ENCODE peak calls at places on chromosomes 16 and 17, in ten cellular contexts. G, U, F, H, B, C, Z, W, A and T are unnamed samples.

GRCh38 chr16:15843635-15844279 is 13.1 kb downstream of the MYH11 start:
- DNase-seq in G (no peak), U (no peak), F (no peak), H (peak), B (no peak), C (no peak), Z (no peak), W (no peak), A (no peak), T (no peak)

GRCh38 chr16:72560617-72561016 is 388.7 kb upstream of the PMFBP1 start:
- DNase-seq in G (no peak), U (no peak), F (peak), H (no peak), B (no peak), C (no peak), Z (no peak), W (peak), A (no peak), T (no peak)

GRCh38 chr16:25066747-25067631 is 44.6 kb upstream of the LCMT1 start:
- DNase-seq in G (peak), U (peak), F (peak), H (no peak), B (peak), C (peak), Z (peak), W (peak), A (peak), T (peak)

GRCh38 chr17:951388-952132 is 28.0 kb downstream of the NXN start:
- DNase-seq in G (no peak), U (no peak), F (no peak), H (peak), B (no peak), C (no peak), Z (peak), W (peak), A (no peak), T (peak)

GRCh38 chr16:87823146-87823929 is 46.0 kb downstream of the SLC7A5 start:
- DNase-seq in G (no peak), U (no peak), F (no peak), H (no peak), B (no peak), C (peak), Z (no peak), W (no peak), A (no peak), T (no peak)

GRCh38 chr17:45322168-45322567 is 5.3 kb upstream of the MAP3K14 start:
- DNase-seq in G (no peak), U (no peak), F (no peak), H (no peak), B (no peak), C (no peak), Z (no peak), W (no peak), A (no peak), T (no peak)

GRCh38 chr16:4226251-4227039 is 15.4 kb downstream of the SRL start:
- DNase-seq in G (no peak), U (no peak), F (no peak), H (no peak), B (no peak), C (no peak), Z (no peak), W (no peak), A (no peak), T (no peak)

GRCh38 chr17:81097943-81098308 is 63.0 kb downstream of the BAIAP2 start:
- DNase-seq in G (no peak), U (no peak), F (no peak), H (peak), B (no peak), C (no peak), Z (peak), W (peak), A (peak), T (no peak)

GRCh38 chr16:84874004-84874435 is 54.2 kb downstream of the CRISPLD2 start:
- DNase-seq in G (no peak), U (no peak), F (peak), H (no peak), B (no peak), C (no peak), Z (no peak), W (no peak), A (no peak), T (no peak)

GRCh38 chr17:64679710-64680216 is 17.7 kb upstream of the SMURF2 start:
- DNase-seq in G (no peak), U (no peak), F (no peak), H (peak), B (peak), C (no peak), Z (peak), W (no peak), A (no peak), T (peak)

GRCh38 chr17:75810216-75810615 is 25.6 kb downstream of the UNK start:
- DNase-seq in G (no peak), U (no peak), F (no peak), H (no peak), B (no peak), C (no peak), Z (no peak), W (no peak), A (peak), T (no peak)

GRCh38 chr17:19713462-19713861 is 2.9 kb downstream of the SLC47A2 start:
- DNase-seq in G (no peak), U (no peak), F (peak), H (no peak), B (no peak), C (no peak), Z (no peak), W (no peak), A (no peak), T (no peak)

GRCh38 chr17:1180958-1181768 is 1.4 kb upstream of the ABR start:
- DNase-seq in G (no peak), U (no peak), F (peak), H (no peak), B (no peak), C (no peak), Z (no peak), W (peak), A (no peak), T (no peak)

GRCh38 chr17:67491009-67491677 is 114.1 kb downstream of the PITPNC1 start:
- DNase-seq in G (no peak), U (no peak), F (no peak), H (peak), B (peak), C (no peak), Z (peak), W (peak), A (peak), T (peak)

GRCh38 chr17:65515959-65516948 is 45.2 kb downstream of the AXIN2 start:
- DNase-seq in G (no peak), U (no peak), F (no peak), H (no peak), B (no peak), C (no peak), Z (no peak), W (no peak), A (no peak), T (no peak)

GRCh38 chr16:20910781-20911321 is 10.3 kb downstream of the LYRM1 start:
- DNase-seq in G (no peak), U (no peak), F (no peak), H (peak), B (peak), C (no peak), Z (peak), W (peak), A (no peak), T (no peak)

GRCh38 chr17:12605222-12605621 is 60.5 kb upstream of the MYOCD start:
- DNase-seq in G (no peak), U (no peak), F (no peak), H (peak), B (no peak), C (no peak), Z (no peak), W (no peak), A (peak), T (no peak)

GRCh38 chr17:31902693-31903092 is 1.2 kb upstream of the UTP6 start:
- DNase-seq in G (no peak), U (no peak), F (no peak), H (no peak), B (no peak), C (no peak), Z (no peak), W (no peak), A (no peak), T (no peak)

GRCh38 chr17:50135316-50136095 is 5.5 kb upstream of the SAMD14 start:
- DNase-seq in G (no peak), U (no peak), F (no peak), H (no peak), B (no peak), C (no peak), Z (no peak), W (no peak), A (no peak), T (no peak)

GRCh38 chr16:12271006-12271405 is 294.5 kb downstream of the SNX29 start:
- DNase-seq in G (no peak), U (no peak), F (no peak), H (peak), B (no peak), C (no peak), Z (no peak), W (peak), A (no peak), T (peak)

GRCh38 chr17:82693168-82693867 is 5.2 kb downstream of the RAB40B start:
- DNase-seq in G (no peak), U (no peak), F (no peak), H (no peak), B (no peak), C (no peak), Z (no peak), W (no peak), A (no peak), T (no peak)

GRCh38 chr16:49350265-49351103 is 23.1 kb upstream of the C16orf78 start:
- DNase-seq in G (peak), U (peak), F (peak), H (peak), B (peak), C (no peak), Z (no peak), W (peak), A (peak), T (peak)

GRCh38 chr16:1991135-1991551 is 1.4 kb downstream of the SYNGR3 start:
- DNase-seq in G (no peak), U (no peak), F (peak), H (no peak), B (no peak), C (peak), Z (no peak), W (peak), A (peak), T (no peak)

GRCh38 chr16:65579050-65579449 is 457.2 kb upstream of the CDH11 start:
- DNase-seq in G (no peak), U (no peak), F (no peak), H (no peak), B (no peak), C (no peak), Z (no peak), W (no peak), A (no peak), T (no peak)

GRCh38 chr17:80422981-80423380 is 8.0 kb downstream of the ENDOV start:
- DNase-seq in G (no peak), U (no peak), F (no peak), H (no peak), B (no peak), C (no peak), Z (no peak), W (no peak), A (no peak), T (no peak)

GRCh38 chr16:48330847-48331204 is 54.4 kb downstream of the SIAH1 start:
- DNase-seq in G (no peak), U (no peak), F (no peak), H (no peak), B (no peak), C (no peak), Z (no peak), W (peak), A (no peak), T (no peak)

GRCh38 chr17:44602390-44602789 is 45.1 kb downstream of the FZD2 start:
- DNase-seq in G (no peak), U (no peak), F (no peak), H (no peak), B (no peak), C (no peak), Z (no peak), W (no peak), A (no peak), T (no peak)

GRCh38 chr16:17512636-17513220 is 42.0 kb upstream of the XYLT1 start:
- DNase-seq in G (no peak), U (no peak), F (no peak), H (peak), B (no peak), C (no peak), Z (no peak), W (no peak), A (no peak), T (no peak)

GRCh38 chr17:34579979-34580684 is 750 bp downstream of the TMEM132E start:
- DNase-seq in G (no peak), U (no peak), F (no peak), H (no peak), B (peak), C (no peak), Z (no peak), W (no peak), A (no peak), T (no peak)

GRCh38 chr17:12574525-12574924 is 91.2 kb upstream of the MYOCD start:
- DNase-seq in G (no peak), U (no peak), F (no peak), H (no peak), B (no peak), C (no peak), Z (no peak), W (no peak), A (no peak), T (no peak)

GRCh38 chr16:89274561-89275283 is 57.2 kb downstream of the ZNF778 start:
- DNase-seq in G (no peak), U (no peak), F (no peak), H (no peak), B (no peak), C (no peak), Z (no peak), W (no peak), A (no peak), T (no peak)

GRCh38 chr16:11078812-11079459 is 134.6 kb downstream of the CLEC16A start:
- DNase-seq in G (no peak), U (no peak), F (no peak), H (peak), B (no peak), C (no peak), Z (no peak), W (no peak), A (peak), T (no peak)

GRCh38 chr17:6775871-6776405 is at the start of gene FBXO39:
- DNase-seq in G (no peak), U (no peak), F (no peak), H (no peak), B (no peak), C (no peak), Z (no peak), W (no peak), A (no peak), T (no peak)

GRCh38 chr16:27639588-27640276 is 89.8 kb downstream of the KATNIP start:
- DNase-seq in G (no peak), U (no peak), F (peak), H (peak), B (peak), C (no peak), Z (peak), W (peak), A (peak), T (peak)

GRCh38 chr17:31136319-31136718 is 41.5 kb downstream of the NF1 start:
- DNase-seq in G (no peak), U (no peak), F (no peak), H (no peak), B (no peak), C (no peak), Z (no peak), W (no peak), A (no peak), T (no peak)

GRCh38 chr17:43471801-43472200 is 12.0 kb upstream of the DHX8 start:
- DNase-seq in G (no peak), U (no peak), F (no peak), H (peak), B (no peak), C (no peak), Z (no peak), W (no peak), A (no peak), T (no peak)